ENCODE peak calls at places on chromosomes 3 and 15, in five cellular contexts. W is fibroblast of lung; R is CD8-positive, alpha-beta memory T cell; X is bronchial epithelial cell; K is OCI-LY7. Y is an unnamed sample. For H3K36me3, the result is how much of the 10 kb centered on the place peaks cover.

GRCh38 chr3:38916706-38917105 is 100.7 kb upstream of the SCN10A start:
- DNase-seq in R (no peak), K (no peak), W (no peak), X (peak), Y (no peak)

GRCh38 chr3:123694377-123695147 is 109.7 kb upstream of the HACD2 start:
- DNase-seq in X (no peak), W (no peak), R (no peak), K (no peak), Y (no peak)

GRCh38 chr3:108208831-108209230 is 13.4 kb downstream of the IFT57 start:
- DNase-seq in X (peak), R (no peak), W (no peak), K (no peak), Y (no peak)

GRCh38 chr3:157360044-157360443 is 76.6 kb upstream of the PTX3 start:
- DNase-seq in R (no peak), X (peak), K (no peak), W (peak), Y (no peak)

GRCh38 chr15:82595766-82596165 is 51.4 kb downstream of the CPEB1 start:
- DNase-seq in X (no peak), R (no peak), K (no peak), W (no peak), Y (no peak)

GRCh38 chr3:53273271-53273670 is 17.4 kb upstream of the TKT start:
- DNase-seq in K (peak), X (no peak), R (no peak), W (no peak), Y (no peak)

GRCh38 chr15:72474466-72474911 is 359 bp downstream of the ARIH1 start:
- DNase-seq in K (no peak), X (no peak), R (no peak), W (no peak), Y (no peak)

GRCh38 chr3:18080198-18080689 is 337.8 kb upstream of the TBC1D5 start:
- DNase-seq in K (no peak), W (peak), X (peak), R (no peak), Y (no peak)

GRCh38 chr15:33234019-33234418 is 39.5 kb upstream of the FMN1 start:
- DNase-seq in X (peak), R (no peak), W (peak), K (peak), Y (no peak)

GRCh38 chr3:120470870-120471269 is 20.1 kb upstream of the FSTL1 start:
- DNase-seq in X (peak), K (no peak), W (no peak), R (no peak), Y (no peak)

GRCh38 chr3:186124618-186125017 is 15.7 kb upstream of the ETV5 start:
- DNase-seq in K (no peak), X (peak), W (no peak), R (no peak), Y (no peak)

GRCh38 chr3:141680620-141681389 is 57.3 kb upstream of the RNF7 start:
- DNase-seq in X (peak), W (peak), R (no peak), K (no peak), Y (no peak)

GRCh38 chr15:68304611-68305337 is 27.2 kb downstream of the FEM1B start:
- DNase-seq in R (no peak), W (no peak), X (peak), K (no peak), Y (peak)

GRCh38 chr3:156605686-156606605 is 51.0 kb upstream of the SSR3 start:
- DNase-seq in X (peak), K (no peak), R (no peak), W (peak), Y (peak)

GRCh38 chr3:52039846-52040245 is 16.5 kb downstream of the DUSP7 start:
- DNase-seq in W (peak), R (no peak), K (no peak), X (peak), Y (peak)

GRCh38 chr3:87062685-87063084 is 71.7 kb upstream of the VGLL3 start:
- DNase-seq in W (no peak), R (no peak), X (no peak), K (no peak), Y (no peak)
- H3K36me3 ChIP-seq in W (under half), R (under half), X (under half), K (under half), Y (under half)

GRCh38 chr3:59808431-59808830 is 758.6 kb upstream of the CFAP20DC start:
- DNase-seq in W (no peak), R (no peak), X (no peak), K (no peak), Y (no peak)
- H3K36me3 ChIP-seq in W (under half), R (under half), X (under half), K (under half), Y (under half)

GRCh38 chr15:59210186-59210585 is 3.5 kb downstream of the LDHAL6B start:
- DNase-seq in R (no peak), X (no peak), W (no peak), K (no peak), Y (no peak)
- H3K36me3 ChIP-seq in R (under half), X (under half), W (under half), K (under half), Y (under half)

DNA sequence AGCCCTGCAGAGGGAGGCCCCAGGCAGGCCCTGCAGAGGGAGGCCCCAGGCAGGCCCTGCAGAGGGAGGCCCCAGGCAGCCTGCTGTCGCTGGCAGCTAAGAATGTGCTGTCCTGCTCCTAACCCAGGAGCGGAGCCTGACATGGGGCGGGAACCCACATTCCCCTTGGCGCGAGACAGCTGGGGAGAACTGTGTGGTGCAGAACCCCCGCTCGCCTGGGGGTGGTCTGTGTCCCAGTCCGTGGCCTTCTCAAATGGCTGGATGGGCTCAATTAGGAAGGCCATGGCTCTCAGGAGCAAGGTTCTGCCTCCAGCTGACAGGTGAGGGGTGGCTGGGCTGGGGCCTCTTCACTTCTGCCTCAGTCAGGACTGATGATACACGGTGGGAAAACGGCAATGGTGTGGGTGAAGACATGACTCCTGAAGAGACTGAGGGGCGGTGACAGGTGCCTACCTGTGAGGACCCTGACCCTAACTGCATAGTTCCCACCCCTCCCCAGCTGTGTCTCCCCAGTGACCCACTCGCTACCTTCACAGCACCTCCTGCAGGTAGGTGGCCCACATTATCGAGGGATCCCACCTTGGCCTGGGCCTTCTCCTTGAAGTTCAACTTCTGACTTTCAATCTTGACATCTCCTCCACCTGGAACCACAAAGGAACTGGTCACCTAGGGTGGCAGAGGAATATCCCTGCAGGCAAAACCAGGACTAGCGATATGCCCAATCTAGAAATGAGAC is 52.0 kb downstream of the DHX30 start:
- DNase-seq in X (no peak), K (no peak), W (no peak), R (no peak), Y (peak)
- H3K36me3 ChIP-seq in X (under half), K (under half), W (under half), R (under half), Y (under half)

GRCh38 chr15:31339558-31339895 is 12.9 kb downstream of the KLF13 start:
- DNase-seq in R (no peak), X (no peak), W (no peak), K (no peak), Y (peak)
- H3K36me3 ChIP-seq in R (under half), X (under half), W (under half), K (under half), Y (under half)

DNA sequence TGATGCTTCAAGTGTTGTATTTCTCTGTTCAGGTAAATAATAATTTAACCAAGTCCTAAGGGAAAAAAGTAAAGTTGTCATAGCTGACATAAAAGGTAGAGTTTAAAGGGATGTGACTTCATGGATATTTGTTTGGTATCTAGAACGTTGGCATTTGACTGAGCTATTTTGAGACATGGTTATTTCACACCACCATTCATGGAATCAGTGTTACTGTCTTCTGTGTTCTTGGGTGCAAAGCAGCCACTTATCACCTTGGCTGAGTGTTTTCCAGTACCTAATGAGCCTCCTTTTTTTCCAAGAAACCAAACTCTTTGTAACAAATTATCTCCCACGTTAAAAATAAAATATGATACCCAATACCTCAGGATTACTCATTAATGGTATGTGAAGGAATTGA is 155.8 kb downstream of the GHSR start:
- DNase-seq in W (no peak), R (no peak), K (no peak), X (no peak), Y (no peak)
- H3K36me3 ChIP-seq in W (under half), R (under half), K (under half), X (under half), Y (half or more)

GRCh38 chr3:49030331-49030730 is 1.1 kb upstream of the IMPDH2 start:
- DNase-seq in W (no peak), X (no peak), K (no peak), R (no peak), Y (no peak)
- H3K36me3 ChIP-seq in W (under half), X (under half), K (half or more), R (half or more), Y (half or more)

GRCh38 chr3:132292062-132292461 is 25.1 kb upstream of the ACP3 start:
- DNase-seq in R (no peak), W (no peak), X (no peak), K (no peak), Y (no peak)
- H3K36me3 ChIP-seq in R (under half), W (under half), X (under half), K (under half), Y (under half)

DNA sequence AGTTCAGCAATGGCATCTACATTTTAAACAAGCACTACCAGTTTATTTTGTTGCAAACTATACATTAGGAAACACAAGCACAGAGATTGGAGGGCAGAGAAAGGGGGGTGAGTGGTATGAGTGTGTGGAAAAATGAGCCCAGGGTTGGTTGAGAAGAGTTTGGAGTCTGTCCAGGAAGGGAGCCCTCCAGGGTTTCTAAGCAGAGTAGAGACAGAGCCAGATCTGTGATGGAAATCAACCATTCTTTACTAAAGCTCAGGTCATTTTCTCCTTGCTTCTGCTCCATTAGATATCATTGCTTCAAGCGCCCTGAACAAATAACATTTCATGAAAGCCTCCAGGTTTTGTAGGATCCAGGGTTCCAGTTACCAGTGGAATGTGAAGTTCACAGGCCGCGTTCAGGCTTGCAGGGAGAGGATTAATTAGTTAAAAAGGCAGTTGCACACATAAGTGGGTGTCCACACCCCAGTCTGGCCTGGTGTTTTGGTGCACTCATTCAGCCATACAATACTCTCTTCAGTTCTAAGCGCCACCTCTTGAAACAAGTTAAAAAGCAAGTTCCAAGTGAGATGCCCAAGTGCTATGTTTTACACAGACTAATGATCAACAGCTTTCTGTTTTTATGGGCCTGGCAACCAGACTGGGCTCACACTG is 16.5 kb upstream of the BOC start:
- DNase-seq in W (no peak), R (no peak), K (no peak), X (peak), Y (no peak)
- H3K36me3 ChIP-seq in W (under half), R (under half), K (under half), X (under half), Y (under half)

GRCh38 chr15:89801471-89802205 is 13.0 kb downstream of the ANPEP start:
- DNase-seq in X (no peak), W (no peak), R (no peak), K (no peak), Y (no peak)
- H3K36me3 ChIP-seq in X (under half), W (half or more), R (under half), K (under half), Y (half or more)

Y was measured in left lung.